ENCODE peak calls at places on chromosomes 4 and X, in four cellular contexts. G, S, D and V are unnamed samples.
A peak's percentile ranks its signal among the peaks of the same experiment; 100 is the strongest.

GRCh38 chr4:2767046-2767704 is 11.0 kb upstream of the TNIP2 start:
- DNase-seq in G (no peak), S (no peak), D (no peak), V (no peak)

GRCh38 chrX:53089224-53089842 is 4.6 kb upstream of the KANTR start:
- DNase-seq in G (peak; percentile 56), S (peak; percentile 75), D (no peak), V (peak; percentile 58)

GRCh38 chr4:77022581-77023133 is 53.1 kb downstream of the CCNI start:
- DNase-seq in G (no peak), S (peak; percentile 81), D (no peak), V (peak; percentile 89)

GRCh38 chr4:130336585-130337217 is 1240.7 kb downstream of the C4orf33 start:
- DNase-seq in G (no peak), S (peak; percentile 46), D (no peak), V (peak; percentile 45)

GRCh38 chrX:143340190-143340589 is 177.1 kb downstream of the SPANXN3 start:
- DNase-seq in G (no peak), S (no peak), D (no peak), V (no peak)

GRCh38 chr4:15232725-15233597 is 194.9 kb upstream of the C1QTNF7 start:
- DNase-seq in G (no peak), S (peak; percentile 84), D (no peak), V (peak; percentile 68)

GRCh38 chr4:25457053-25457715 is 80.1 kb downstream of the ANAPC4 start:
- DNase-seq in G (no peak), S (peak; percentile 39), D (no peak), V (peak; percentile 34)

GRCh38 chr4:107034091-107034698 is 1.9 kb downstream of the DKK2 start:
- DNase-seq in G (no peak), S (peak; percentile 23), D (no peak), V (peak; percentile 41)